ENCODE peak calls at places on chromosomes 11 and 22, in four cellular contexts. One of them, this sample, is unnamed.

GRCh38 chr11:70594031-70594430 is 195.7 kb downstream of the CTTN start:
- DNase-seq in mucosa of gallbladder: no peak
- DNase-seq in DMS53: no peak
- DNase-seq in putamen: no peak
- DNase-seq in this sample: no peak

GRCh38 chr22:46220921-46221320 is 29.2 kb downstream of the CDPF1 start:
- DNase-seq in DMS53: no peak
- DNase-seq in putamen: no peak
- DNase-seq in mucosa of gallbladder: no peak
- DNase-seq in this sample: no peak

GRCh38 chr11:93525601-93526000 is 17.6 kb downstream of the SMCO4 start:
- DNase-seq in putamen: no peak
- DNase-seq in mucosa of gallbladder: no peak
- DNase-seq in DMS53: no peak
- DNase-seq in this sample: no peak

GRCh38 chr11:57917632-57918031 is 106.0 kb upstream of the OR9Q1 start:
- DNase-seq in putamen: no peak
- DNase-seq in DMS53: no peak
- DNase-seq in mucosa of gallbladder: no peak
- DNase-seq in this sample: no peak

GRCh38 chr11:46120361-46120710 is 918 bp downstream of the PHF21A start:
- DNase-seq in DMS53: peak
- DNase-seq in putamen: no peak
- DNase-seq in mucosa of gallbladder: no peak
- DNase-seq in this sample: no peak

GRCh38 chr11:72191961-72192381 is at the start of gene FOLR1:
- DNase-seq in mucosa of gallbladder: no peak
- DNase-seq in putamen: no peak
- DNase-seq in DMS53: no peak
- DNase-seq in this sample: no peak

GRCh38 chr22:32803020-32803758 is 1.7 kb downstream of the TIMP3 start:
- DNase-seq in mucosa of gallbladder: no peak
- DNase-seq in DMS53: no peak
- DNase-seq in putamen: no peak
- DNase-seq in this sample: no peak

GRCh38 chr11:59705281-59705680 is 8.4 kb downstream of the OR10V1 start:
- DNase-seq in mucosa of gallbladder: no peak
- DNase-seq in putamen: no peak
- DNase-seq in DMS53: no peak
- DNase-seq in this sample: no peak

GRCh38 chr22:28837640-28838039 is 37.3 kb upstream of the XBP1 start:
- DNase-seq in mucosa of gallbladder: no peak
- DNase-seq in DMS53: no peak
- DNase-seq in putamen: no peak
- DNase-seq in this sample: no peak

GRCh38 chr11:83292709-83293435 is 6.7 kb upstream of the CCDC90B start:
- DNase-seq in putamen: peak
- DNase-seq in mucosa of gallbladder: peak
- DNase-seq in DMS53: peak
- DNase-seq in this sample: peak

GRCh38 chr11:65493367-65494176 is 5.3 kb upstream of the MALAT1 start:
- DNase-seq in mucosa of gallbladder: peak
- DNase-seq in putamen: no peak
- DNase-seq in DMS53: no peak
- DNase-seq in this sample: peak

GRCh38 chr11:110463153-110463552 is 33.4 kb downstream of the FDX1 start:
- DNase-seq in DMS53: peak
- DNase-seq in mucosa of gallbladder: no peak
- DNase-seq in putamen: peak
- DNase-seq in this sample: peak

GRCh38 chr11:132824642-132825041 is 707.7 kb downstream of the OPCML start:
- DNase-seq in DMS53: no peak
- DNase-seq in mucosa of gallbladder: no peak
- DNase-seq in putamen: no peak
- DNase-seq in this sample: no peak

GRCh38 chr11:40328890-40329617 is 1130.4 kb downstream of the LRRC4C start:
- DNase-seq in mucosa of gallbladder: peak
- DNase-seq in DMS53: peak
- DNase-seq in putamen: no peak
- DNase-seq in this sample: peak

GRCh38 chr11:65415499-65416340 is 6.9 kb upstream of the NEAT1 start:
- DNase-seq in putamen: no peak
- DNase-seq in mucosa of gallbladder: no peak
- DNase-seq in DMS53: peak
- DNase-seq in this sample: no peak

GRCh38 chr22:35950262-35950661 is 78.4 kb downstream of the RBFOX2 start:
- DNase-seq in mucosa of gallbladder: no peak
- DNase-seq in putamen: no peak
- DNase-seq in DMS53: no peak
- DNase-seq in this sample: no peak

GRCh38 chr11:86079421-86079820 is 10.5 kb upstream of the PICALM start:
- DNase-seq in putamen: no peak
- DNase-seq in mucosa of gallbladder: no peak
- DNase-seq in DMS53: no peak
- DNase-seq in this sample: no peak

GRCh38 chr11:13223112-13223511 is 54.5 kb upstream of the BMAL1 start:
- DNase-seq in DMS53: no peak
- DNase-seq in mucosa of gallbladder: no peak
- DNase-seq in putamen: no peak
- DNase-seq in this sample: no peak

GRCh38 chr22:22941831-22942510 is 54.4 kb downstream of the IGLL5 start:
- DNase-seq in putamen: no peak
- DNase-seq in DMS53: no peak
- DNase-seq in mucosa of gallbladder: no peak
- DNase-seq in this sample: no peak

GRCh38 chr11:43790444-43790794 is 90.2 kb upstream of the ALKBH3 start:
- DNase-seq in putamen: no peak
- DNase-seq in DMS53: no peak
- DNase-seq in mucosa of gallbladder: no peak
- DNase-seq in this sample: no peak

GRCh38 chr11:111697910-111698309 is 68.3 kb downstream of the PPP2R1B start:
- DNase-seq in mucosa of gallbladder: no peak
- DNase-seq in DMS53: no peak
- DNase-seq in putamen: no peak
- DNase-seq in this sample: no peak

GRCh38 chr22:33380789-33381530 is 322.8 kb upstream of the SYN3 start:
- DNase-seq in DMS53: no peak
- DNase-seq in mucosa of gallbladder: no peak
- DNase-seq in putamen: no peak
- DNase-seq in this sample: no peak

GRCh38 chr11:120065176-120065575 is 72.7 kb downstream of the TRIM29 start:
- DNase-seq in putamen: no peak
- DNase-seq in DMS53: no peak
- DNase-seq in mucosa of gallbladder: no peak
- DNase-seq in this sample: no peak

GRCh38 chr11:130655308-130655707 is 206.9 kb downstream of the ADAMTS15 start:
- DNase-seq in mucosa of gallbladder: no peak
- DNase-seq in DMS53: no peak
- DNase-seq in putamen: no peak
- DNase-seq in this sample: no peak

GRCh38 chr11:109853156-109853776 is 239.9 kb upstream of the ZC3H12C start:
- DNase-seq in putamen: no peak
- DNase-seq in mucosa of gallbladder: no peak
- DNase-seq in DMS53: peak
- DNase-seq in this sample: no peak

GRCh38 chr11:9906043-9906791 is 242.3 kb downstream of the SWAP70 start:
- DNase-seq in mucosa of gallbladder: no peak
- DNase-seq in DMS53: no peak
- DNase-seq in putamen: no peak
- DNase-seq in this sample: peak

GRCh38 chr22:48957311-48957986 is 870.2 kb downstream of the BRD1 start:
- DNase-seq in putamen: no peak
- DNase-seq in mucosa of gallbladder: peak
- DNase-seq in DMS53: no peak
- DNase-seq in this sample: no peak

GRCh38 chr11:13003726-13004493 is 5.2 kb upstream of the RASSF10 start:
- DNase-seq in putamen: no peak
- DNase-seq in DMS53: no peak
- DNase-seq in mucosa of gallbladder: no peak
- DNase-seq in this sample: no peak

GRCh38 chr11:73287400-73288101 is 15.4 kb downstream of the P2RY6 start:
- DNase-seq in DMS53: no peak
- DNase-seq in putamen: no peak
- DNase-seq in mucosa of gallbladder: no peak
- DNase-seq in this sample: no peak

GRCh38 chr11:96036863-96037262 is 113.0 kb upstream of the MTMR2 start:
- DNase-seq in putamen: no peak
- DNase-seq in DMS53: no peak
- DNase-seq in mucosa of gallbladder: no peak
- DNase-seq in this sample: no peak

GRCh38 chr22:37357471-37357870 is 69.8 kb downstream of the ELFN2 start:
- DNase-seq in putamen: no peak
- DNase-seq in DMS53: no peak
- DNase-seq in mucosa of gallbladder: no peak
- DNase-seq in this sample: no peak

This sample was measured in pons.